ENCODE peak calls at places on chromosomes 7 and 10, in five cellular contexts. H is heart right ventricle, F is astrocyte of the spinal cord, V is fibroblast of pulmonary artery, X is GM10248. J is an unnamed sample.
A peak's percentile ranks its signal among the peaks of the same experiment; 100 is the strongest.

GRCh38 chr7:108263364-108263951 is 133.3 kb upstream of the LAMB4 start:
- DNase-seq in X (no peak), H (peak; percentile 9), F (no peak), V (no peak), J (no peak)

GRCh38 chr10:22341190-22341935 is 3.9 kb upstream of the SPAG6 start:
- DNase-seq in V (peak; percentile 34), F (no peak), H (no peak), X (no peak), J (no peak)

GRCh38 chr7:107594961-107595737 is 15.1 kb downstream of the BCAP29 start:
- DNase-seq in H (peak; percentile 29), X (no peak), F (peak; percentile 93), V (peak; percentile 98), J (no peak)

GRCh38 chr10:82887488-82887887 is 1012.5 kb downstream of the NRG3 start:
- DNase-seq in F (no peak), V (no peak), H (no peak), X (no peak), J (no peak)

GRCh38 chr7:92790987-92791386 is 45.4 kb downstream of the CDK6 start:
- DNase-seq in X (no peak), H (no peak), V (peak; percentile 60), F (peak; percentile 58), J (no peak)

GRCh38 chr10:63713191-63714144 is 192.3 kb downstream of the REEP3 start:
- DNase-seq in V (peak; percentile 95), X (no peak), H (peak; percentile 89), F (peak; percentile 95), J (peak; percentile 60)

GRCh38 chr7:36949711-36950600 is 225.7 kb upstream of the AOAH start:
- DNase-seq in V (peak; percentile 4), F (no peak), X (no peak), H (no peak), J (peak; percentile 23)

GRCh38 chr10:113132651-113133088 is 182.6 kb downstream of the TCF7L2 start:
- DNase-seq in F (no peak), V (peak; percentile 36), X (no peak), H (no peak), J (no peak)

GRCh38 chr7:151056286-151057037 is 1.2 kb downstream of the CDK5 start:
- DNase-seq in V (no peak), X (no peak), F (no peak), H (no peak), J (no peak)

GRCh38 chr7:66967029-66967428 is 28.4 kb downstream of the SBDS start:
- DNase-seq in V (no peak), X (peak; percentile 10), F (no peak), H (no peak), J (no peak)

GRCh38 chr7:28419717-28420116 is 7.4 kb downstream of the CREB5 start:
- DNase-seq in F (peak; percentile 69), X (no peak), H (no peak), V (peak; percentile 90), J (no peak)

GRCh38 chr7:101564778-101565211 is 64.3 kb downstream of the MYL10 start:
- DNase-seq in V (no peak), F (no peak), H (no peak), X (peak; percentile 3), J (no peak)

GRCh38 chr7:133941496-133941895 is 185.6 kb upstream of the LRGUK start:
- DNase-seq in X (no peak), V (peak; percentile 27), H (no peak), F (peak; percentile 32), J (no peak)

GRCh38 chr10:99658622-99659030 is 683 bp upstream of the ENTPD7 start:
- DNase-seq in H (peak; percentile 55), V (peak; percentile 49), F (peak; percentile 15), X (no peak), J (peak; percentile 16)

GRCh38 chr10:34967411-34967880 is 122.7 kb downstream of the CUL2 start:
- DNase-seq in F (peak; percentile 96), H (peak; percentile 33), V (peak; percentile 80), X (no peak), J (peak; percentile 36)

GRCh38 chr7:123665157-123665556 is 9.5 kb downstream of the LMOD2 start:
- DNase-seq in V (no peak), X (no peak), F (no peak), H (no peak), J (no peak)

GRCh38 chr7:134315679-134316538 is 821 bp downstream of the SLC35B4 start:
- DNase-seq in F (peak; percentile 34), V (peak; percentile 25), X (no peak), H (no peak), J (no peak)

GRCh38 chr7:100477871-100478248 is 1.2 kb downstream of the TSC22D4 start:
- DNase-seq in F (peak; percentile 13), H (no peak), V (no peak), X (no peak), J (no peak)

GRCh38 chr10:4501306-4501705 is 324.7 kb upstream of the AKR1E2 start:
- DNase-seq in F (peak; percentile 7), X (no peak), V (peak; percentile 35), H (no peak), J (no peak)

GRCh38 chr10:110790913-110791525 is 80.7 kb upstream of the PDCD4 start:
- DNase-seq in V (no peak), F (no peak), X (no peak), H (no peak), J (no peak)

GRCh38 chr10:63415635-63416244 is 50.0 kb downstream of the JMJD1C start:
- DNase-seq in V (no peak), X (no peak), H (no peak), F (no peak), J (no peak)

GRCh38 chr10:119177708-119178370 is 773 bp downstream of the PRDX3 start:
- DNase-seq in X (no peak), F (no peak), V (no peak), H (no peak), J (no peak)

GRCh38 chr10:35781643-35782035 is 139.5 kb upstream of the FZD8 start:
- DNase-seq in X (no peak), H (no peak), F (no peak), V (peak; percentile 8), J (no peak)

GRCh38 chr10:110845756-110846620 is 25.7 kb upstream of the PDCD4 start:
- DNase-seq in F (no peak), V (no peak), X (no peak), H (no peak), J (no peak)

GRCh38 chr7:107501593-107501992 is 31.7 kb downstream of the GPR22 start:
- DNase-seq in F (peak; percentile 8), X (peak; percentile 17), V (peak; percentile 54), H (no peak), J (no peak)

GRCh38 chr7:3922175-3922635 is 621.2 kb downstream of the SDK1 start:
- DNase-seq in V (peak; percentile 98), F (peak; percentile 94), X (no peak), H (peak; percentile 23), J (peak; percentile 16)
- TF ChIP-seq CTCF in V (peak; percentile 40), F (peak; percentile 36), X (no peak), H (peak; percentile 6), J (peak; percentile 26)

GRCh38 chr10:71844084-71844483 is 7.0 kb downstream of the PSAP start:
- DNase-seq in X (no peak), F (no peak), H (no peak), V (no peak), J (no peak)

GRCh38 chr10:71846816-71847215 is 4.2 kb downstream of the PSAP start:
- DNase-seq in X (no peak), F (no peak), H (no peak), V (no peak), J (no peak)

GRCh38 chr10:71844695-71845094 is 6.4 kb downstream of the PSAP start:
- DNase-seq in V (no peak), H (no peak), F (no peak), X (no peak), J (no peak)

GRCh38 chr10:71847418-71847817 is 3.6 kb downstream of the PSAP start:
- DNase-seq in F (no peak), H (no peak), V (no peak), X (no peak), J (no peak)

GRCh38 chr10:71845410-71846406 is 5.3 kb downstream of the PSAP start:
- DNase-seq in X (no peak), V (no peak), H (no peak), F (no peak), J (no peak)
- TF ChIP-seq CTCF in X (no peak), V (no peak), H (no peak), F (no peak), J (no peak)

DNA sequence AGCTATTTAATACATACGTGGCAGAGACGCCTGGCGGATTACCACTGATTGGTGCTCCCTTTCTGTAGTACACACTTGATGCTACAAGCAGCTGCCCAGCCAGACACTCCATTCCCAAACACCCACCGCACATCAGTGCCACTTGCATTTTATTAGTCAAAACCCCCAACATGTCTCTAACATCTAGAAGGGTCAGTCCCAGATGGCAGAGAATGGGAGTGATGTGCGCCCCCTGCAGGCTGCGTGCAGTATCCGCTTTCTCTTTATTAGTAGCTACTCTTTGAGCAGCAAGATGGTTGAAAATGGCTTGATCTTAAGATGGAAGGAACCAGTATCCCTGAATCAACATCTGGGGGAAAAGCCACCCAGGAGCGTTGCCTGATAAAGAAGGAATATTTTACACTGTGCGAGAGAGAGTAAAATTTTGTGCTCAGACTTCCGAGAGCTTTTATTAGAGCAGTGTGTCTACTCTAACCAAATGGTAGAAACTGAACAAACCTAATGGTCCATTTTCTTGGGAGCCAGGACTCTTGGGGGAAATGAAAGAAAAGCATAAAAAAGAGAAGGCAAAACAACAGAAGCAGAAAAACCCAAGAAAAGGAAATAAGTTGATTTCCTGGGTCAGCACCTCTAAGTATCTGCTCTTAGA is 78.3 kb downstream of the ST8SIA6 start:
- DNase-seq in V (peak; percentile 29), H (no peak), X (no peak), F (no peak), J (no peak)
- TF ChIP-seq CTCF in V (peak; percentile 63), H (peak; percentile 27), X (peak; percentile 33), F (peak; percentile 57), J (no peak)

DNA sequence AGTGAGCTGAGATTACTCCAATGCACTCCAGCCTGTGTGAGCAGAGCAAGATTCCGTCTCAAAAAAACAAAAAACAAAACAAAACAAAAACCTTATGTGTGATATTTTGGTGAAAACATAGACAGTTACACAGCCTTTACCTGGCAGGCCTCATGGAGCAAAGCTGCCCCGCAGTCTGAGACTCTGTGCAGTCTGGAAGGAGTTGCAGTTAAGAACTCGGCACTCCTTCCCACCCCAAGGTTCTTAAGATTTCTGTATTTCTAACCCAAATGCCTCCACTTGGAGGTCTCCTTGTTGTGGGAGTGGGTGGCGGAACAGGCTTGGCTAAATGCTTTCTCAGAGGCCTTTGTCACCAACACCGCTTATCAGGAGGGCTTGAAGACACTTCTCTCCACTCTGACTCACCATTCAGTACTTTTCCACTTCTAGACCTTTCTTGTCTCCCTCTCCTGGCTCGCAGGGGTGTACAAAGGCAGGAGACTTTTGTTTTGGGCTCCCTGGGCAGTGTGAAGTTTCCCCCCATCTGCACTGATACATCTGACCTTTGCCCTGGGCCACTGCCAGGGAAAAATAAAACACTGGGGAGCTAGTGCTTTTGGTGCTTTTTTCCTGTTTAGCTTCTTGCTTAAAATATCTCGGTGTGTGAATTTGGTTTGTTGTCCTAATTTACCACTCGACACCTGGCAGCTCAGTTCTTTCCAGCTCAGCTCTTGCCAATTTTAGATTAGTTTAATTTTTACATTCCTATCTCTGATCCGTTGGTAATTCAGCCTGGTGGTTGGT is 51.3 kb upstream of the MAGI2 start:
- DNase-seq in V (peak; percentile 21), X (no peak), H (no peak), F (no peak), J (no peak)
- TF ChIP-seq CTCF in V (peak; percentile 3), X (no peak), H (no peak), F (peak; percentile 4), J (no peak)

DNA sequence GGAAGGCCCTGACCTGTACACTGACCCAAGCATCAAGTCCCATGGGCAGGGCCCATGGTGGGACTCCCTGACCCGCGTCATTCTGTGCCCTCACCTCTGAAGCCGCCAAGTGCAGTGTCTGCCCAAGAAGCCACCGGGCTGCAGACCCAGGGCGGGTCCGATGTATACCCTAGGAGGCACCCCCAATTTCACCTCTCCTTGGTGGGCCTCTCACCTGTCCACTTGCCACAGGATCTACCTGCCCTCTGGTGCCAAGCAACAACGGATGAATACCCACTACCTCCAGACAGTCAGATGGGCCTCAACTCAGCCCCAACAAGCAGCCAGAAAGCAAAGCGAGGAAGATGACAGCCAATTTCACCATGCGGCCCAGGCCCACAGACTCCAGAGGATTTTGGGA is 92.6 kb downstream of the CTBP2 start:
- DNase-seq in X (no peak), V (no peak), H (no peak), F (no peak), J (no peak)
- TF ChIP-seq CTCF in X (no peak), V (no peak), H (no peak), F (no peak), J (no peak)

J was measured in tibial nerve.